ENCODE peak calls at places on chromosomes 11 and 22, in four cellular contexts. G is activated gamma-delta T cell treated with anti-CD3 and anti-CD28 coated beads, Interleukin-2, amount 50 U/mL, for 16 hours; O is glomerular endothelial cell; Y is activated CD8-positive, alpha-beta memory T cell treated with anti-CD3 and anti-CD28 coated beads, Interleukin-2, amount 50 U/mL, for 48 hours. I is an unnamed sample.

GRCh38 chr11:37320921-37321320 is 722.9 kb upstream of the RAG2 start:
- DNase-seq in O (no peak), Y (no peak), G (no peak), I (no peak)

GRCh38 chr22:30810105-30810504 is 115.4 kb downstream of the OSBP2 start:
- DNase-seq in Y (no peak), O (no peak), G (no peak), I (no peak)

GRCh38 chr11:36312593-36312990 is 16.5 kb downstream of the PRR5L start:
- DNase-seq in G (no peak), Y (no peak), O (no peak), I (no peak)

GRCh38 chr11:40306938-40307548 is 1152.4 kb downstream of the LRRC4C start:
- DNase-seq in O (no peak), Y (no peak), G (no peak), I (no peak)

GRCh38 chr11:103109818-103110388 is 677 bp downstream of the DYNC2H1 start:
- DNase-seq in O (no peak), G (no peak), Y (peak), I (no peak)

GRCh38 chr11:131749100-131749499 is 378.7 kb downstream of the NTM start:
- DNase-seq in O (peak), G (no peak), Y (no peak), I (no peak)

GRCh38 chr11:61627831-61628753 is 47.2 kb upstream of the SYT7 start:
- DNase-seq in O (peak), G (no peak), Y (peak), I (peak)

GRCh38 chr22:31093956-31094622 is 13.0 kb downstream of the SMTN start:
- DNase-seq in G (no peak), Y (no peak), O (no peak), I (no peak)

GRCh38 chr11:123052884-123053721 is 8.8 kb downstream of the HSPA8 start:
- DNase-seq in G (no peak), Y (peak), O (no peak), I (no peak)

GRCh38 chr11:26779466-26779865 is 57.6 kb upstream of the SLC5A12 start:
- DNase-seq in Y (no peak), G (no peak), O (no peak), I (no peak)

GRCh38 chr11:85595285-85595884 is 31.8 kb downstream of the DLG2 start:
- DNase-seq in Y (no peak), O (peak), G (no peak), I (peak)

GRCh38 chr11:6686006-6686405 is 2.9 kb upstream of the MRPL17 start:
- DNase-seq in G (no peak), Y (no peak), O (no peak), I (no peak)

I was measured in DMS153.